ENCODE peak calls at places on chromosomes 16 and 17, in four cellular contexts. One of them, this sample, is unnamed.

GRCh38 chr17:4934173-4934979 is 2.3 kb downstream of the GP1BA start:
- DNase-seq in mesenchymal stem cell: peak; percentile 65
- DNase-seq in H9: peak; percentile 81
- DNase-seq in neuronal stem cell: no peak
- DNase-seq in this sample: peak; percentile 50

GRCh38 chr17:38663125-38663751 is 11.5 kb downstream of the EPOP start:
- DNase-seq in mesenchymal stem cell: peak; percentile 61
- DNase-seq in H9: peak; percentile 98
- DNase-seq in neuronal stem cell: no peak
- DNase-seq in this sample: peak; percentile 64

GRCh38 chr16:9092963-9093477 is 1.6 kb downstream of the HAPSTR1 start:
- DNase-seq in mesenchymal stem cell: no peak
- DNase-seq in H9: no peak
- DNase-seq in neuronal stem cell: no peak
- DNase-seq in this sample: peak; percentile 55

GRCh38 chr17:83089322-83090156 is 10.1 kb downstream of the METRNL start:
- DNase-seq in mesenchymal stem cell: no peak
- DNase-seq in H9: no peak
- DNase-seq in neuronal stem cell: no peak
- DNase-seq in this sample: peak; percentile 44

GRCh38 chr17:37478187-37478586 is 11.5 kb upstream of the DUSP14 start:
- DNase-seq in mesenchymal stem cell: peak; percentile 77
- DNase-seq in H9: no peak
- DNase-seq in neuronal stem cell: no peak
- DNase-seq in this sample: no peak

GRCh38 chr17:36808181-36808661 is 129.1 kb upstream of the LHX1 start:
- DNase-seq in mesenchymal stem cell: peak; percentile 2
- DNase-seq in H9: peak; percentile 60
- DNase-seq in neuronal stem cell: peak; percentile 54
- DNase-seq in this sample: no peak

GRCh38 chr17:49193513-49194296 is 16.7 kb downstream of the GNGT2 start:
- DNase-seq in mesenchymal stem cell: peak; percentile 85
- DNase-seq in H9: peak; percentile 79
- DNase-seq in neuronal stem cell: peak; percentile 52
- DNase-seq in this sample: peak; percentile 16

GRCh38 chr17:49597928-49598655 is 22.4 kb downstream of the NXPH3 start:
- DNase-seq in mesenchymal stem cell: peak; percentile 56
- DNase-seq in H9: no peak
- DNase-seq in neuronal stem cell: no peak
- DNase-seq in this sample: no peak

GRCh38 chr17:37405955-37406634 is 541 bp downstream of the ACACA start:
- DNase-seq in mesenchymal stem cell: no peak
- DNase-seq in H9: no peak
- DNase-seq in neuronal stem cell: no peak
- DNase-seq in this sample: peak; percentile 34

GRCh38 chr16:89561195-89562026 is 929 bp downstream of the RPL13 start:
- DNase-seq in mesenchymal stem cell: no peak
- DNase-seq in H9: no peak
- DNase-seq in neuronal stem cell: no peak
- DNase-seq in this sample: peak; percentile 13

DNA sequence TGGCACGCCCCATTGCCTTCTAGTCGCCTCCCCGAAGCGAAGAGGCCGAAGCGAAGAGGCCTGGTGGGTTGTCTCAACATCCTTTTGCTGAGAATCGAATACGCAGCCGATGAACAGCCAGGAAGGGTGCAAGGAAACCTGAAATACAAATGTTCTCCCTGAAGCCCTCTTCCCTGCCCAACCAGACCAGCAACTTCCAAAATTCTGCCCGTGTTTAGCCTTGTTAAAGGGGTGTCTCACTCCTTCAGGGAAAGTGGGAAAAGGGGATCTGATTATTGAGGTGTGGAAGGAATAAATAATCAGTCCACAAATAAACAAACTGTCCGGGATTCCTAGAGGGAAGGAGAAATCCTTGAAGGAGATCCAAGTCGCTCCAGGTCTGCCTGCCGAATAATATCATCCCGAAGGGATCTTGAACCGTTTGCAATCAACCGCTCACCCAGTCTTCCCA is 1.4 kb upstream of the FOXC2 start:
- DNase-seq in mesenchymal stem cell: no peak
- DNase-seq in H9: peak; percentile 31
- DNase-seq in neuronal stem cell: no peak
- DNase-seq in this sample: no peak
- H3K9ac ChIP-seq in mesenchymal stem cell: peak overlapping the region; percentile 42
- H3K9ac ChIP-seq in H9: no peak overlapping the region
- H3K9ac ChIP-seq in neuronal stem cell: no peak overlapping the region
- H3K9ac ChIP-seq in this sample: no peak overlapping the region

GRCh38 chr16:47774661-47775060 is 313.5 kb downstream of the PHKB start:
- DNase-seq in mesenchymal stem cell: peak; percentile 45
- DNase-seq in H9: peak; percentile 69
- DNase-seq in neuronal stem cell: no peak
- DNase-seq in this sample: no peak
- H2BK12ac ChIP-seq in mesenchymal stem cell: no peak overlapping the region
- H2BK12ac ChIP-seq in H9: no peak overlapping the region
- H2BK12ac ChIP-seq in neuronal stem cell: no peak overlapping the region
- H2BK12ac ChIP-seq in this sample: no peak overlapping the region

DNA sequence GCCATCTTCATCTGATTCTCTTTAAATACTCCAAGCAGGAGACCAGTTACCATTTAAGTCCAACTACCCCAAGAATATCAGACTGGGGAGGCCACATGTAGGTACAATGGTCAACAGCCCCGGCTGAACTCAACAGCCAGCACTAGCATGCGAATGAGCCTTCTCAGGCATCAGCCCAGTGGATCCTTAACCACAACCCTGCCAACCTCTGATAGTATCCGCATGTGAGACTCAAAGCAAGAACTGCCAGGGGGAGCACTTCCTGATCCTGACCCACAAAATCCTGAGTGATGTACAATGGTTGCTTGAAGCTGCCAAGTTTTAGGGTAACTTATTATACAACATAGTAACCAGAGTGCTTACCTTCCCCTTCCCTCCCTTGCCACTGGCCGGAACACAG is 4.0 kb downstream of the PYY start:
- DNase-seq in mesenchymal stem cell: no peak
- DNase-seq in H9: no peak
- DNase-seq in neuronal stem cell: no peak
- DNase-seq in this sample: no peak
- H2AFZ ChIP-seq in mesenchymal stem cell: no peak overlapping the region
- H2AFZ ChIP-seq in H9: no peak overlapping the region
- H2AFZ ChIP-seq in neuronal stem cell: no peak overlapping the region
- H2AFZ ChIP-seq in this sample: no peak overlapping the region

DNA sequence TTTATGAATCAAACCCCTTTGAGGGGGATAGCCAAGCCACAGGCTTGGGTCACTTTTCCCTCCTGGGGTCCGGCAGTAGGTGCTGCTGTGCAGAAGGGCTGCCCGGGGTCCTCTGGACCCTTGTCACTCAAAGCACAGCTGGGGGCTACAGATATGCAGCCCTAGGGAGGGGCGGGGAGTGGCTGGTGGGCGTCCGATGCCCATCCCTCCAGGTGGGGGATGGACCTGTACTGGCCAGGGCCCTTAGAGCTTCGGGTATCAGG is 598 bp downstream of the VASN start:
- DNase-seq in mesenchymal stem cell: no peak
- DNase-seq in H9: no peak
- DNase-seq in neuronal stem cell: no peak
- DNase-seq in this sample: no peak
- H3K9ac ChIP-seq in mesenchymal stem cell: peak overlapping the region; percentile 97
- H3K9ac ChIP-seq in H9: no peak overlapping the region
- H3K9ac ChIP-seq in neuronal stem cell: peak overlapping the region; percentile 91
- H3K9ac ChIP-seq in this sample: peak overlapping the region; percentile 78

DNA sequence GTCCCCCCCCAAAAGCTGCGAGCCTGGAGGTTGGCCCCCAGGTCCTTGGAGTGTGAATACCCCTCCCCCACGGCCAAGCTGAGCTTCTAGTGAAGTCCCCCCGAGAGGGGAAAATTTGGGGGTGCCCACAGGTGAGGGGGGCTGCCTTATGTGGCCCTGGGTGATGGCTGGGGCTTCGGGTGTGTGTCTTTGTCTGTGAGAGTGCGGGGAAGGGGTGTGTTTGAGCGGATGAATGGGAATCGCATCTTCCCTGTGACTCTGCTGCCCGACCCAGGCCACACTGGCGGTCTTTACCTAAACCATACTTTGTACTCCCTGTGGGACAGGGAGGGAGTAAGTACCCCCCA is 1.2 kb downstream of the SBK1 start:
- DNase-seq in mesenchymal stem cell: no peak
- DNase-seq in H9: no peak
- DNase-seq in neuronal stem cell: no peak
- DNase-seq in this sample: no peak
- H2BK12ac ChIP-seq in mesenchymal stem cell: no peak overlapping the region
- H2BK12ac ChIP-seq in H9: no peak overlapping the region
- H2BK12ac ChIP-seq in neuronal stem cell: no peak overlapping the region
- H2BK12ac ChIP-seq in this sample: no peak overlapping the region

GRCh38 chr17:68383120-68383442 is 74.2 kb downstream of the WIPI1 start:
- DNase-seq in mesenchymal stem cell: no peak
- DNase-seq in H9: no peak
- DNase-seq in neuronal stem cell: no peak
- DNase-seq in this sample: no peak
- H2AFZ ChIP-seq in mesenchymal stem cell: no peak overlapping the region
- H2AFZ ChIP-seq in H9: no peak overlapping the region
- H2AFZ ChIP-seq in neuronal stem cell: no peak overlapping the region
- H2AFZ ChIP-seq in this sample: no peak overlapping the region

GRCh38 chr16:4317471-4318170 is 1.8 kb downstream of the GLIS2 start:
- DNase-seq in mesenchymal stem cell: peak; percentile 68
- DNase-seq in H9: no peak
- DNase-seq in neuronal stem cell: peak; percentile 62
- DNase-seq in this sample: no peak
- H3K9ac ChIP-seq in mesenchymal stem cell: peak overlapping the region; percentile 83
- H3K9ac ChIP-seq in H9: no peak overlapping the region
- H3K9ac ChIP-seq in neuronal stem cell: peak overlapping the region; percentile 84
- H3K9ac ChIP-seq in this sample: no peak overlapping the region

This sample was measured in trophoblast cell.